ENCODE peak calls at places on chromosome 9, in six cellular contexts. H is fibroblast of lung, F is cardiac fibroblast, Q is MM.1S, L is hepatocyte, V is K562. J is an unnamed sample.

GRCh38 chr9:132802121-132802795 is 75.8 kb downstream of the AK8 start:
- DNase-seq in H (no peak), F (no peak), Q (no peak), L (no peak), V (no peak), J (no peak)

GRCh38 chr9:20220286-20220685 is 402.0 kb downstream of the MLLT3 start:
- DNase-seq in H (peak), F (no peak), Q (no peak), L (no peak), V (no peak), J (no peak)

GRCh38 chr9:73643379-73644013 is 491.8 kb downstream of the ANXA1 start:
- DNase-seq in H (peak), F (peak), Q (no peak), L (no peak), V (no peak), J (no peak)

GRCh38 chr9:35518981-35519679 is 29.2 kb downstream of the RUSC2 start:
- DNase-seq in H (peak), F (peak), Q (no peak), L (no peak), V (no peak), J (no peak)

GRCh38 chr9:97276310-97276852 is 31.1 kb upstream of the CCDC180 start:
- DNase-seq in H (no peak), F (no peak), Q (no peak), L (no peak), V (no peak), J (no peak)

GRCh38 chr9:120711841-120712538 is 2.3 kb downstream of the MEGF9 start:
- DNase-seq in H (peak), F (no peak), Q (no peak), L (no peak), V (no peak), J (no peak)

GRCh38 chr9:107394264-107394663 is 95.3 kb downstream of the KLF4 start:
- DNase-seq in H (peak), F (no peak), Q (no peak), L (no peak), V (no peak), J (no peak)

GRCh38 chr9:93960221-93960970 is 5.2 kb upstream of the BARX1 start:
- DNase-seq in H (peak), F (no peak), Q (no peak), L (peak), V (no peak), J (no peak)

GRCh38 chr9:3887798-3888495 is 362.1 kb upstream of the RFX3 start:
- DNase-seq in H (no peak), F (no peak), Q (no peak), L (no peak), V (no peak), J (no peak)

GRCh38 chr9:123597926-123598556 is 242.0 kb downstream of the CRB2 start:
- DNase-seq in H (no peak), F (no peak), Q (no peak), L (no peak), V (no peak), J (no peak)

GRCh38 chr9:109399258-109399767 is 78.5 kb upstream of the EPB41L4B start:
- DNase-seq in H (no peak), F (no peak), Q (peak), L (no peak), V (no peak), J (peak)

GRCh38 chr9:19994296-19994695 is 205.5 kb upstream of the SLC24A2 start:
- DNase-seq in H (peak), F (no peak), Q (no peak), L (no peak), V (no peak), J (no peak)

GRCh38 chr9:91758491-91758981 is 191.5 kb downstream of the ROR2 start:
- DNase-seq in H (peak), F (peak), Q (peak), L (peak), V (peak), J (peak)

GRCh38 chr9:134167530-134167931 is 3.2 kb upstream of the RNU6ATAC start:
- DNase-seq in H (peak), F (peak), Q (no peak), L (no peak), V (no peak), J (no peak)

GRCh38 chr9:112377684-112378344 is 2.1 kb upstream of the HSDL2 start:
- DNase-seq in H (no peak), F (no peak), Q (no peak), L (no peak), V (no peak), J (no peak)

GRCh38 chr9:5493597-5494511 is 16.5 kb upstream of the PDCD1LG2 start:
- DNase-seq in H (peak), F (peak), Q (peak), L (no peak), V (peak), J (peak)

GRCh38 chr9:125758986-125759811 is 12.0 kb downstream of the PBX3 start:
- DNase-seq in H (no peak), F (peak), Q (no peak), L (no peak), V (no peak), J (no peak)
- TF ChIP-seq CTCF in H (no peak), F (no peak), Q (no peak), L (no peak), V (no peak), J (no peak)

GRCh38 chr9:136287960-136288753 is 15.7 kb downstream of the CCDC187 start:
- DNase-seq in H (no peak), F (no peak), Q (no peak), L (no peak), V (no peak), J (no peak)

GRCh38 chr9:136291306-136292025 is 12.4 kb downstream of the CCDC187 start:
- DNase-seq in H (no peak), F (no peak), Q (no peak), L (no peak), V (no peak), J (no peak)

GRCh38 chr9:136290508-136291000 is 13.3 kb downstream of the CCDC187 start:
- DNase-seq in H (no peak), F (no peak), Q (no peak), L (no peak), V (no peak), J (no peak)

GRCh38 chr9:136292026-136292538 is 11.8 kb downstream of the CCDC187 start:
- DNase-seq in H (no peak), F (no peak), Q (no peak), L (no peak), V (no peak), J (no peak)

GRCh38 chr9:136289651-136290507 is 14.0 kb downstream of the CCDC187 start:
- DNase-seq in H (no peak), F (no peak), Q (peak), L (no peak), V (no peak), J (no peak)
- TF ChIP-seq CTCF in H (no peak), F (no peak), Q (peak), L (no peak), V (no peak), J (no peak)

DNA sequence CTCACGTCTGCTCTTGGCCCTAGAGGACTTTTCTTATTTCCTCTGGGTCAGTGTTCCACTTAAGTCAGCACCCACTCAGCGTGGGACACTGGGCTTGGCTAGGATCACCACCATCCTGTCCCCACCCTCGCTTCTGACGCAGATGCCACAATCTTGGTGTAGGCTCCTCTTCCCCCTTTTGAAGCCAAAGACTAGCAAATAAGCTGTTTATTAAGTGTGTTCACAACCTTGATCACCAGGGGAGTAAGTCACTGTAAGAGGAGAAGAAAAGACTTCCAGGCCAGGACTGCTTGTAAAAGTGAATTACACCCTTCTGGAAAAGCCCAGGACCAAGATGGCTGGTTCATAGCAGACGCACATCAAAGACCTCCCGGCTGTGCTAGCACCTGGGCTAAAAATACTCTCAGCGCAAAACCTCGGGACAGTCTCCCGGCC is 69.6 kb downstream of the RAPGEF1 start:
- DNase-seq in H (no peak), F (no peak), Q (no peak), L (no peak), V (no peak), J (no peak)
- TF ChIP-seq CTCF in H (no peak), F (no peak), Q (no peak), L (no peak), V (no peak), J (no peak)

DNA sequence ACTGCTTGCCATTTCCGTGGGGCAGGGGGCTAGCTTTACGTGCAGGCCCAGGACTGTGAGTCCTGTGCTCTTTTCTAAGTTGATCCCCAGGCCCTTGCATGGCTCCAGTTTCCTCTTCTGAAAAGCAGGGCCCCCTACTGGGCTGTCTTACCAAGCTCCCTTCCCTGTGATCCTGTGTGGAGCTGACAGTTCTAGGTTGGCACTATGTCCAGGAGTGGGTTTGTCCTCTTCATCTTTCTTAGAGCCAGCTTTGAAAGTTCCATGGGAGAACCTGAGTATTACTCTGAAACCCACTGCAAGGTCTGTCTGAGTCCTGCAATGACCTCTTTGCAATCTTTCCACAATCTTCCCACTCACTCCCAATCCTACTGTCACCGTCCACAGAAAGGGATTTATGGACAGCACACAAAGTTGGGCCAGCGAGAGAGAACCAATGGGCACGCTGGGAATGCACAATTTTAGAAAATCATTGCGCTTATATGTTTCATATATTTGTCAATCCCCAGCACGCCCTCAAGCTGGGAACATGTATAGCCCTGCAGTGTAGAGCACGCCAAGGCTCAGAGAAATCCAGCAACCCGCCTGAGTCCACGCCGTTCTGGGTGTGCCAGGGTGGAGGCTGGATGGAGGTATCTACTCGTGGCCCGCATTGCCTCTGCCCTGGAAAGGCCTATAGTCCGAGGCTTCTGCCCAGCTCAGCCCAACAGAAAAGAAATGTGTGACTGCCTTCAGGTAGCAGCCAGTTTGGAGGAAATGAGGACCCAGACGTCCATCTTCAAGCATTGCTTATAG is 18.0 kb downstream of the S1PR3 start:
- DNase-seq in H (no peak), F (peak), Q (no peak), L (no peak), V (no peak), J (no peak)
- TF ChIP-seq CTCF in H (peak), F (peak), Q (no peak), L (peak), V (peak), J (no peak)

GRCh38 chr9:101172671-101173070 is 144.1 kb downstream of the PLPPR1 start:
- DNase-seq in H (no peak), F (no peak), Q (no peak), L (no peak), V (no peak), J (no peak)

GRCh38 chr9:101173907-101174306 is 145.4 kb downstream of the PLPPR1 start:
- DNase-seq in H (no peak), F (no peak), Q (no peak), L (no peak), V (no peak), J (no peak)

DNA sequence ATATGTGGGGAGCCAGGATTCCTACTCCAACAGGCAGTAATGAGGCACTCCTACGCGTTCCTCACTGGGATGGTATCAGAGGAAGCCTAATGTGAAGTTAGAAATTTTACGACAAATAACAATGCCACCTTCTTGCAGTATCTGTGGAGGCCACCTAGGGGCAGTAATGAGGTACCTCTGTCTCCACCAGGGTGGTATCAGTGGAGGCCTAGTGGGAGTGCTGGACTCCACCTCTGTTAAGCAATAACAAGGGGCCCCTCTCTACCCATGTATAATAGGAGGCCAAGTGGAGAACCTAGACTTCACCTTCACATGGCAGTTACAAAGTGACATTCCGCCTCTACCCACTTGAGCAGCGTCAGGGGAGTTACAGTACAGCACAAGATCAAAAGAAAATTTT is 147.9 kb downstream of the PLPPR1 start:
- DNase-seq in H (no peak), F (no peak), Q (no peak), L (no peak), V (peak), J (no peak)
- TF ChIP-seq CTCF in H (no peak), F (no peak), Q (peak), L (no peak), V (peak), J (no peak)

DNA sequence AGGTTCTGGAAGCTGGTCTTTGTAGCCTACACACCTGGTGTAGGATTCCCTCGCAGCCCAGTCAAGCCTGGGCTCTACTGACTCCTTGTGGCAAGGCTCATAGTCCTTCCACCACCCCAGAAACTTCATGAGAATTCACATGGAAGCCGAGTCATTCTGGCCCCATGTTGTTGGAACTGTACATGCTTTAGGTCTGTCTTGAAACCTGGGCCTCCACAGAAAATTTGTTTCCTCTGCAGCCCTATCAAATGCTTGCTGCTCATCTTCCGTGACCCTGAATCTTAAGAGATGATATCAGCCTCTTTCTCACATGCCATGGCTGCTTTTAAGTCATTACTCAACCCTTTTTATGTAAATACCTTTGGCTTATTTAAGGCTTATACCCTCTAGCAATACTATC is 113.4 kb upstream of the GRHPR start:
- DNase-seq in H (no peak), F (no peak), Q (peak), L (peak), V (no peak), J (peak)
- TF ChIP-seq CTCF in H (peak), F (peak), Q (peak), L (peak), V (peak), J (peak)

DNA sequence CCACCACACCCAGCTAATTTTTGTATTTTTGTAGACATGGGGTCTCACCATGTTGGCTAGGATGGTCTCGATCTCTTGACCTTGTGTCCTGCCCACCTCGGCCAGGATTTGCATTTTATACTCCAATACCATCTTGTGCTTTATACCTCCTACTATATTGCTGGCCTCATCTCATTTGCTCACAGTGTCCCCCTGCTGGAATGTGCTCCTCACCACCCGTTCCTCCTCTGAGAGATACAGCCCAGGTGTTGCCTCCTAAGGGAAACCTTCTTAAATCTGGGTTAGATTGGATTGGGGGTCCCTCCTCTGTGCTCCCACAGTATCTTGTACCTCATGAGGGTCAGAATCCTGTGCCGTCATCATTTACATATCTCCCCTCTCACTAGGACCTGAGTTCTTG is 131.7 kb downstream of the PAPPA start:
- DNase-seq in H (no peak), F (no peak), Q (no peak), L (no peak), V (no peak), J (no peak)
- TF ChIP-seq CTCF in H (peak), F (peak), Q (no peak), L (peak), V (peak), J (no peak)